ENCODE peak calls at places on chromosomes 6 and 20, in six cellular contexts. One of them, this sample, is unnamed.

GRCh38 chr20:49750611-49751396 is 37.1 kb upstream of the B4GALT5 start:
- DNase-seq in IMR-90: no peak
- DNase-seq in hippocampal formation: no peak
- DNase-seq in EL: peak; percentile 22
- DNase-seq in endodermal cell: no peak
- DNase-seq in lower lobe of right lung: peak; percentile 47
- DNase-seq in this sample: peak; percentile 89

GRCh38 chr6:167350731-167351655 is 26.1 kb downstream of the TTLL2 start:
- DNase-seq in IMR-90: no peak
- DNase-seq in hippocampal formation: no peak
- DNase-seq in EL: no peak
- DNase-seq in endodermal cell: peak; percentile 98
- DNase-seq in lower lobe of right lung: peak; percentile 78
- DNase-seq in this sample: peak; percentile 36

GRCh38 chr6:54846857-54847721 is 518 bp downstream of the FAM83B start:
- DNase-seq in IMR-90: no peak
- DNase-seq in hippocampal formation: no peak
- DNase-seq in EL: peak; percentile 23
- DNase-seq in endodermal cell: peak; percentile 81
- DNase-seq in lower lobe of right lung: no peak
- DNase-seq in this sample: no peak

GRCh38 chr20:35598476-35598875 is 17.2 kb upstream of the SPAG4 start:
- DNase-seq in IMR-90: no peak
- DNase-seq in hippocampal formation: no peak
- DNase-seq in EL: no peak
- DNase-seq in endodermal cell: no peak
- DNase-seq in lower lobe of right lung: no peak
- DNase-seq in this sample: no peak

GRCh38 chr6:136421537-136422158 is 128.6 kb downstream of the MAP7 start:
- DNase-seq in IMR-90: no peak
- DNase-seq in hippocampal formation: no peak
- DNase-seq in EL: no peak
- DNase-seq in endodermal cell: no peak
- DNase-seq in lower lobe of right lung: no peak
- DNase-seq in this sample: no peak

GRCh38 chr20:56166781-56167465 is 81.6 kb upstream of the MC3R start:
- DNase-seq in IMR-90: no peak
- DNase-seq in hippocampal formation: no peak
- DNase-seq in EL: no peak
- DNase-seq in endodermal cell: no peak
- DNase-seq in lower lobe of right lung: no peak
- DNase-seq in this sample: no peak

GRCh38 chr6:42230320-42231034 is 12.8 kb upstream of the MRPS10 start:
- DNase-seq in IMR-90: peak; percentile 33
- DNase-seq in hippocampal formation: no peak
- DNase-seq in EL: no peak
- DNase-seq in endodermal cell: peak; percentile 59
- DNase-seq in lower lobe of right lung: no peak
- DNase-seq in this sample: peak; percentile 29

GRCh38 chr6:143093290-143093689 is 32.6 kb downstream of the AIG1 start:
- DNase-seq in IMR-90: no peak
- DNase-seq in hippocampal formation: no peak
- DNase-seq in EL: no peak
- DNase-seq in endodermal cell: no peak
- DNase-seq in lower lobe of right lung: no peak
- DNase-seq in this sample: no peak

GRCh38 chr20:1266167-1266973 is at the start of gene SNPH:
- DNase-seq in IMR-90: peak; percentile 76
- DNase-seq in hippocampal formation: peak; percentile 49
- DNase-seq in EL: peak; percentile 77
- DNase-seq in endodermal cell: peak; percentile 89
- DNase-seq in lower lobe of right lung: peak; percentile 73
- DNase-seq in this sample: peak; percentile 1

GRCh38 chr6:147834377-147834776 is 325.9 kb downstream of the SAMD5 start:
- DNase-seq in IMR-90: no peak
- DNase-seq in hippocampal formation: no peak
- DNase-seq in EL: no peak
- DNase-seq in endodermal cell: no peak
- DNase-seq in lower lobe of right lung: no peak
- DNase-seq in this sample: no peak

GRCh38 chr6:166934174-166934573 is 22.2 kb downstream of the RNASET2 start:
- DNase-seq in IMR-90: no peak
- DNase-seq in hippocampal formation: no peak
- DNase-seq in EL: no peak
- DNase-seq in endodermal cell: no peak
- DNase-seq in lower lobe of right lung: no peak
- DNase-seq in this sample: no peak

GRCh38 chr6:127129281-127129680 is 10.8 kb downstream of the RSPO3 start:
- DNase-seq in IMR-90: no peak
- DNase-seq in hippocampal formation: no peak
- DNase-seq in EL: no peak
- DNase-seq in endodermal cell: no peak
- DNase-seq in lower lobe of right lung: no peak
- DNase-seq in this sample: no peak

GRCh38 chr6:52331793-52332457 is 30.0 kb upstream of the PAQR8 start:
- DNase-seq in IMR-90: no peak
- DNase-seq in hippocampal formation: no peak
- DNase-seq in EL: no peak
- DNase-seq in endodermal cell: no peak
- DNase-seq in lower lobe of right lung: no peak
- DNase-seq in this sample: no peak

GRCh38 chr6:69835414-69836179 is 30.8 kb upstream of the COL19A1 start:
- DNase-seq in IMR-90: peak; percentile 76
- DNase-seq in hippocampal formation: peak; percentile 67
- DNase-seq in EL: peak; percentile 47
- DNase-seq in endodermal cell: peak; percentile 54
- DNase-seq in lower lobe of right lung: no peak
- DNase-seq in this sample: peak; percentile 61